ENCODE peak calls at places on chromosome 6, in four cellular contexts. G is cardiac fibroblast, S is left ventricle myocardium inferior, Y is heart left ventricle. R is an unnamed sample.

GRCh38 chr6:46011241-46012085 is 4.2 kb downstream of the CLIC5 start:
- DNase-seq in G (no peak), S (peak; percentile 17), Y (no peak), R (peak; percentile 39)

GRCh38 chr6:133407320-133408100 is 166.4 kb downstream of the EYA4 start:
- DNase-seq in G (no peak), S (no peak), Y (no peak), R (no peak)

GRCh38 chr6:105193647-105194046 is 13.8 kb upstream of the POPDC3 start:
- DNase-seq in G (peak; percentile 57), S (no peak), Y (no peak), R (peak; percentile 79)

GRCh38 chr6:143802833-143803565 is 40.1 kb upstream of the LTV1 start:
- DNase-seq in G (peak; percentile 59), S (no peak), Y (no peak), R (no peak)

GRCh38 chr6:105992315-105992961 is 93.7 kb upstream of the PRDM1 start:
- DNase-seq in G (peak; percentile 74), S (peak; percentile 82), Y (peak; percentile 92), R (peak; percentile 79)

GRCh38 chr6:4010682-4011081 is 68.3 kb downstream of the FAM217A start:
- DNase-seq in G (no peak), S (no peak), Y (no peak), R (no peak)

GRCh38 chr6:44452725-44453124 is 65.2 kb downstream of the CDC5L start:
- DNase-seq in G (peak; percentile 87), S (no peak), Y (no peak), R (peak; percentile 45)

GRCh38 chr6:44593539-44593944 is 206.0 kb downstream of the CDC5L start:
- DNase-seq in G (peak; percentile 79), S (no peak), Y (no peak), R (peak; percentile 76)

GRCh38 chr6:99822741-99823512 is 171.1 kb downstream of the MCHR2 start:
- DNase-seq in G (peak; percentile 76), S (no peak), Y (no peak), R (peak; percentile 67)

GRCh38 chr6:154093231-154094044 is 54.4 kb downstream of the OPRM1 start:
- DNase-seq in G (no peak), S (no peak), Y (no peak), R (no peak)

GRCh38 chr6:5084787-5085637 is at the start of gene PPP1R3G:
- DNase-seq in G (peak; percentile 64), S (peak; percentile 69), Y (peak; percentile 83), R (peak; percentile 66)

GRCh38 chr6:1498491-1499113 is 109.2 kb downstream of the FOXF2 start:
- DNase-seq in G (no peak), S (no peak), Y (no peak), R (no peak)

GRCh38 chr6:139762587-139763031 is 388.2 kb upstream of the CITED2 start:
- DNase-seq in G (peak; percentile 64), S (no peak), Y (no peak), R (no peak)

GRCh38 chr6:128641701-128642100 is 121.3 kb upstream of the PTPRK start:
- DNase-seq in G (peak; percentile 55), S (no peak), Y (no peak), R (no peak)

GRCh38 chr6:87904041-87904440 is 143.6 kb upstream of the SPACA1 start:
- DNase-seq in G (no peak), S (no peak), Y (no peak), R (no peak)

GRCh38 chr6:21634582-21634981 is 41.0 kb downstream of the SOX4 start:
- DNase-seq in G (peak; percentile 99), S (no peak), Y (no peak), R (peak; percentile 89)

GRCh38 chr6:21455071-21455470 is 138.5 kb upstream of the SOX4 start:
- DNase-seq in G (peak; percentile 22), S (no peak), Y (no peak), R (peak; percentile 31)

GRCh38 chr6:558089-558488 is 98.8 kb downstream of the HUS1B start:
- DNase-seq in G (peak; percentile 18), S (no peak), Y (no peak), R (no peak)

GRCh38 chr6:22875845-22876244 is 306.5 kb downstream of the HDGFL1 start:
- DNase-seq in G (no peak), S (no peak), Y (no peak), R (no peak)

GRCh38 chr6:97064578-97064977 is 140.1 kb downstream of the KLHL32 start:
- DNase-seq in G (no peak), S (no peak), Y (no peak), R (no peak)

GRCh38 chr6:128363424-128363823 is 157.0 kb downstream of the PTPRK start:
- DNase-seq in G (peak; percentile 16), S (no peak), Y (no peak), R (no peak)

GRCh38 chr6:35206346-35206745 is 7.4 kb upstream of the SCUBE3 start:
- DNase-seq in G (peak; percentile 79), S (no peak), Y (no peak), R (no peak)

GRCh38 chr6:89085409-89086012 is 5.0 kb downstream of the PNRC1 start:
- DNase-seq in G (peak; percentile 7), S (no peak), Y (no peak), R (no peak)

GRCh38 chr6:29708432-29709177 is 14.6 kb upstream of the HLA-F start:
- DNase-seq in G (no peak), S (no peak), Y (no peak), R (no peak)

GRCh38 chr6:24780206-24780605 is 5.5 kb downstream of the GMNN start:
- DNase-seq in G (peak; percentile 35), S (no peak), Y (no peak), R (no peak)

GRCh38 chr6:166341464-166341863 is 881 bp downstream of the SFT2D1 start:
- DNase-seq in G (no peak), S (no peak), Y (no peak), R (no peak)

GRCh38 chr6:93294879-93295278 is 124.5 kb downstream of the EPHA7 start:
- DNase-seq in G (no peak), S (no peak), Y (no peak), R (no peak)

GRCh38 chr6:44057931-44058616 is 69.2 kb downstream of the MRPL14 start:
- DNase-seq in G (peak; percentile 68), S (no peak), Y (no peak), R (peak; percentile 58)

GRCh38 chr6:148471624-148472494 is 129.2 kb downstream of the SASH1 start:
- DNase-seq in G (peak; percentile 84), S (no peak), Y (no peak), R (peak; percentile 67)

GRCh38 chr6:151847064-151847463 is 39.6 kb downstream of the ESR1 start:
- DNase-seq in G (peak; percentile 67), S (no peak), Y (no peak), R (peak; percentile 54)

GRCh38 chr6:158751192-158751591 is 68.0 kb downstream of the EZR start:
- DNase-seq in G (no peak), S (no peak), Y (no peak), R (no peak)

GRCh38 chr6:43773050-43773956 is 3.3 kb downstream of the VEGFA start:
- DNase-seq in G (peak; percentile 60), S (peak; percentile 58), Y (peak; percentile 73), R (peak; percentile 17)

GRCh38 chr6:161748535-161749386 is 474.9 kb upstream of the AGPAT4 start:
- DNase-seq in G (peak; percentile 19), S (peak; percentile 29), Y (peak; percentile 55), R (no peak)

GRCh38 chr6:46005254-46005653 is 10.4 kb downstream of the CLIC5 start:
- DNase-seq in G (no peak), S (no peak), Y (no peak), R (no peak)

GRCh38 chr6:56292505-56293181 is 45.3 kb upstream of the COL21A1 start:
- DNase-seq in G (peak; percentile 87), S (no peak), Y (no peak), R (peak; percentile 80)
- TF ChIP-seq CTCF in G (peak; percentile 54), S (peak; percentile 78), Y (peak; percentile 77), R (peak; percentile 60)

DNA sequence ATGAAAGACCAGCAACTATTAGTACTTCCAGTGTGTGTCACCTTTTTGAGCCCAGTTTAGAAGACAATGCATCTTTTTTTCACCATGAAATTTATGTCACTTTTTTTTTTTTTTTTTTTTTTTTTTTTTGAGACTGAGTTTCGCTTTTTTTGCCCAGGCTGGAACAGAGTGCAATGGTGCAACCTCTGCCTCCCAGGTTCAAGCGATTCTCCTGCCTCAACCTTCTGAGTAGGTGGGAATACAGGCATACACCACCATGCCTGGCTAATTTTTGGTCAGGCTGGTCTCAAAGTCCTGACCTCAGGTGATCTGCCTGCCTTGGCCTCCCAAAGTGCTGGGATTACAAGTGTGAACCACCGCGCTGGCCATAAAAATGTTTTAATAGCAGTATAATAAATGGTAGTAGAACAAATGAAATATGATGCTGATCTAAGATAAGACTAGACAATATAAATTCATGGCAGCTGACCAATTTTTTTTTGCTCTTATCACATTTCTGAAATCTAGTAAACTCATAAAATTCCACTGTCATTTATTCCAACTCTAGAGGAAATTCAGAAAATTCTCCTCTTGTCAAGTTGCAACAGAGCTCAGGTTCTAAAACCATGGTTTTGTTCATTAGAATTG is 21.3 kb downstream of the NHSL1 start:
- DNase-seq in G (no peak), S (no peak), Y (no peak), R (no peak)
- TF ChIP-seq CTCF in G (no peak), S (no peak), Y (no peak), R (no peak)

GRCh38 chr6:122752493-122752892 is 27.0 kb upstream of the FABP7 start:
- DNase-seq in G (no peak), S (no peak), Y (no peak), R (no peak)
- TF ChIP-seq CTCF in G (no peak), S (no peak), Y (no peak), R (no peak)

GRCh38 chr6:124901105-124901504 is 61.1 kb upstream of the RNF217 start:
- DNase-seq in G (no peak), S (no peak), Y (no peak), R (no peak)

GRCh38 chr6:124907596-124907995 is 54.6 kb upstream of the RNF217 start:
- DNase-seq in G (no peak), S (no peak), Y (no peak), R (no peak)

DNA sequence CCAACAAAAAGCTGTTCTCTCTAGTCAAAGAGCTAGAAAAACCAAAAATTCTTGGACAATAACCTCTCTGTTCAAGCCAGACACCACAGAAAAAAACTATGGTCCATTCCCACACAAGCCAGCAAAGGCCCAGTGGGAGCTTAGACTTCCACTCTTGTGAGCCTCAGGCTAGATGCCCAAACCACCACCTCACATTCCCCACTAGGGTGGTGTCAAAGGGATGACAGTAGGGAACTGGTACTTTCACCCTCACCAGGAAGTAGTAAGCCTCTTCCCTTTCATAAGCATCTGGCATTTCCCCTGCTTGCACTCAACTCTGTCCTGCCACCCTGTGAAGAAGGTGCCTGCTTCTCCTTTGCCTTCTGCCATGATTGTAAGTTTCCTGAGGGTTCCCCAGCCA is 58.4 kb upstream of the RNF217 start:
- DNase-seq in G (no peak), S (no peak), Y (no peak), R (no peak)
- TF ChIP-seq CTCF in G (no peak), S (no peak), Y (no peak), R (no peak)